ENCODE peak calls at places on chromosomes 5 and 9, in six cellular contexts. M, H, G, R, V and C are unnamed samples. For H3K4me1, the result is how much of the 10 kb centered on the place peaks cover.

GRCh38 chr9:127506814-127507750 is 55.8 kb downstream of the LRSAM1 start:
- DNase-seq in G (no peak), V (no peak), R (peak), H (no peak), M (no peak), C (no peak)

GRCh38 chr5:59773286-59773685 is 120.2 kb downstream of the PDE4D start:
- DNase-seq in M (no peak), R (no peak), G (no peak), H (no peak), V (no peak), C (no peak)

GRCh38 chr5:168736201-168736940 is 157.2 kb upstream of the PANK3 start:
- DNase-seq in G (no peak), V (peak), R (no peak), M (no peak), H (no peak), C (peak)

GRCh38 chr5:34586117-34586885 is 69.8 kb upstream of the RAI14 start:
- DNase-seq in V (no peak), H (no peak), R (peak), M (no peak), G (no peak), C (no peak)

GRCh38 chr9:129908846-129909245 is 73.6 kb downstream of the USP20 start:
- DNase-seq in H (no peak), V (no peak), G (no peak), R (no peak), M (no peak), C (no peak)

GRCh38 chr5:93676707-93677106 is 64.7 kb downstream of the POU5F2 start:
- DNase-seq in M (no peak), V (peak), H (no peak), R (no peak), G (no peak), C (no peak)

GRCh38 chr5:178331491-178331981 is 98.9 kb upstream of the PHYKPL start:
- DNase-seq in V (no peak), M (peak), H (no peak), R (no peak), G (peak), C (no peak)

GRCh38 chr9:92882276-92882675 is 4.4 kb upstream of the ZNF484 start:
- DNase-seq in H (no peak), G (peak), M (no peak), V (no peak), R (no peak), C (no peak)

GRCh38 chr9:88660611-88661010 is 125.6 kb downstream of the NXNL2 start:
- DNase-seq in V (peak), M (no peak), R (peak), G (no peak), H (no peak), C (no peak)

DNA sequence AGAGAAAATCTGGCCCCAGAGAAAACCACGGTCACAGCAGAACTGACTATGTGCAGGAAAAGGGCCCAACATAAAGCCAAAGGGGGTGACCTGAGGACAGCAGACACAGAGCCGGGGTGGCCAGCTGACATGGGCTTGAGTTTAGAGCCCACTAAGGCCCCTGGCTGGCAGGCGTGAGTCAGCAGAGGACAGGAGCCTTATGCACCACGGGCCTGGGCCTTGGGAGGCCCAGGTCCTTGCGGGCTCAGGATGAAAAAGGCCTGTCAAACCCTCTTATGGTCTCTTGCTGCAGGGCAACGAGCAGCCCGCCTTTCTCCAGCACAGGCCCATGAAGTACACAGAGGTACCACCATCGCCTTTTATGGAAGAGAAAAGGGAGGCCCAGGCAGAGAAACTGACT is 19.7 kb downstream of the STK10 start:
- DNase-seq in V (no peak), R (no peak), H (no peak), M (no peak), G (no peak), C (no peak)
- H3K4me1 ChIP-seq in V (under half), R (under half), H (under half), M (under half), G (half or more), C (under half)

DNA sequence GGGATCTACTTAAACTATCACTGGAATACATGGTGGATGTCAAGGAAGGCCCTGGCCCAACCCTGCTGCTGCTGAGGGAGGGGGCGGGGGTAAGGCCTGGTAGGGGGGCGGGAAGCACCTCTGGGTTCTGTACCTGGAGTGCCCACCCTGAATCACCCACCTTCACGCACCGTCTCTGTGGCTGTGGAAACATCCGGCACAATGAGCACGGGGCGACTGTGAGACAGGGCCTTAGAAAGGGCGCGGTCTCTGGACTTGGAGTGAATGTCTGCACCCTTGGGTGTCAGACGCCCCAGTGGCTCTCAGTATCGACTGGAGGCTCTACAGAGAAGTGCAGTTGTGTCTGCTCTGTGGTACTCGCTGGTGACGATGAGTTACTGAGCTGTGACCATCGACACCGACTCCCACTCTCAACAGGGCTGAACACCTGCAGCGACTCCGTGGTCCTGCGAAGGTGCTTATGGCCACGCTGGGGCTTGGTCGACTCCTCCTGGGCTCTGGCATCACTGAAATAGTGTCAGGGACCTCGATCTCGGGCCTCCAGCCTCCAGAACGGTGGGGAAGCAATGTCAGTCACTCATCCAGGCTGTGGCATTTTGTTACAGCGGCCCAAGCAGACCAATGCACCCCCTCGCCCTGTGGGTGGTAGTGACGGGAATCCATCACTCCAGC is 25.5 kb upstream of the SLC6A19 start:
- DNase-seq in G (no peak), H (no peak), R (no peak), V (no peak), M (no peak), C (no peak)
- TF ChIP-seq CTCF in G (no peak), H (no peak), R (no peak), V (no peak), M (no peak), C (no peak)

GRCh38 chr5:154479160-154479943 is 1.3 kb upstream of the HAND1 start:
- DNase-seq in V (no peak), G (peak), H (no peak), R (no peak), M (no peak), C (no peak)
- H3K4me1 ChIP-seq in V (under half), G (half or more), H (under half), R (under half), M (under half), C (under half)

GRCh38 chr5:75584641-75585040 is 26.6 kb upstream of the ANKDD1B start:
- DNase-seq in R (no peak), M (no peak), V (no peak), G (no peak), H (no peak), C (no peak)
- TF ChIP-seq CTCF in R (peak), M (no peak), V (peak), G (no peak), H (no peak), C (no peak)

GRCh38 chr9:136061405-136061804 is 33.7 kb downstream of the NACC2 start:
- DNase-seq in M (no peak), R (no peak), G (no peak), V (no peak), H (no peak), C (no peak)

GRCh38 chr9:136060671-136061371 is 34.3 kb downstream of the NACC2 start:
- DNase-seq in G (no peak), V (no peak), M (no peak), H (no peak), R (no peak), C (no peak)

GRCh38 chr9:136059321-136059791 is 35.7 kb downstream of the NACC2 start:
- DNase-seq in R (no peak), G (peak), M (no peak), V (no peak), H (peak), C (no peak)

GRCh38 chr9:136058801-136059302 is 36.2 kb downstream of the NACC2 start:
- DNase-seq in V (no peak), M (no peak), R (no peak), G (no peak), H (peak), C (peak)

GRCh38 chr9:136059851-136060670 is 35.0 kb downstream of the NACC2 start:
- DNase-seq in M (no peak), V (no peak), G (peak), H (peak), R (peak), C (no peak)
- H3K4me1 ChIP-seq in M (under half), V (under half), G (half or more), H (under half), R (under half), C (under half)

GRCh38 chr5:8879248-8879647 is 666.6 kb downstream of the SEMA5A start:
- DNase-seq in M (no peak), V (no peak), G (no peak), R (no peak), H (no peak), C (no peak)

DNA sequence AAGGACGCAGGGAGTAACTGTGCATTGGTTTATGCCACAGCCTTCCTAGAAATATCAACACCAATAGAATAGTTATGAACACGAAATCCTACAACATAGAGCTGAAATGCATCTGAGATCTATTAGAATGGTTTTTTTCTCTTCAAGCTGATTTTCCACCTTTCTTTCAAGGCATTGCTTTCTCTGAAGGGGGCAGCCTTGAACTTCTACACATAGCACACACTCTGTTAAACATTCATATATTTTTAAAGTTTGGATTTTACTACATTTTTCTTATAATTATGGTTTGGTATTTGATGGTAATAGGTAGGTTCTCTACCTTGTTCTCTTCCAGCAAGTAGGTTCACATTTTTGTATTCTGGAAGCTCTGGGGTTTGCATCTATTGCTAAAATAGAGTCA is 661.8 kb downstream of the SEMA5A start:
- DNase-seq in R (no peak), G (no peak), M (no peak), H (no peak), V (no peak), C (no peak)
- TF ChIP-seq CTCF in R (no peak), G (no peak), M (no peak), H (no peak), V (no peak), C (no peak)

DNA sequence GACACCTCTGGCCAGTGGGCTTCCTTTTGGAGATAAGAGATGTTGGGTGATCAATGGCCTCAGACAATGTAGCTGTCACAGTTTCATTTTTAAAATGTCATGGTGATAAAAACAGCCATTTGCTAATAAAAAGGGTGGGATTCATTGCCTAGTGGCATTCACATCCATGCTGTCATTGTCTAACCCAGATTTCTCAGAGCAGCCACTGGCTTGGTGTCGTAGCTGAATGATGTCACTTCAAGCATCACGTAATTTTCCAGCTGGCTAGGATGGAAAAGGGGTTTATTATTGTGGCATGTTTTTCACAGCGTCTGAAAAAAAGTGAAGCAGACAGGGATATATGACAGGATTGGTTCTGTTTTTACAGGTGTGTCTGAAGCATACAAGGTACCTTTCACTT is 184.7 kb downstream of the AOPEP start:
- DNase-seq in G (no peak), H (no peak), R (no peak), M (no peak), V (no peak), C (peak)
- H3K4me1 ChIP-seq in G (under half), H (under half), R (under half), M (under half), V (half or more), C (under half)

GRCh38 chr5:15241216-15241821 is 258.7 kb upstream of the FBXL7 start:
- DNase-seq in G (no peak), M (no peak), V (no peak), H (no peak), R (peak), C (no peak)
- TF ChIP-seq CTCF in G (no peak), M (no peak), V (no peak), H (no peak), R (no peak), C (no peak)